ENCODE peak calls at places on chromosomes 16 and 17, in seven cellular contexts. P is activated CD8-positive, alpha-beta memory T cell treated with anti-CD3 and anti-CD28 coated beads, Interleukin-2, amount 10 ng/mL, durations not matched to agents 7 days and 5 days; S is neural crest cell; R is fibroblast of lung; X is HTR-8/SVneo; V is C1 segment of cervical spinal cord; B is progenitor cell of endocrine pancreas. J is an unnamed sample.

GRCh38 chr17:9270921-9271320 is 249.6 kb downstream of the NTN1 start:
- DNase-seq in B (no peak), V (no peak), R (no peak), S (no peak), P (no peak), X (no peak), J (peak)

GRCh38 chr16:79076039-79076767 is 524.3 kb downstream of the MAF start:
- DNase-seq in R (no peak), V (no peak), X (no peak), S (no peak), B (no peak), P (peak), J (no peak)

GRCh38 chr17:42045719-42046118 is 4.7 kb downstream of the C17orf113 start:
- DNase-seq in S (no peak), P (no peak), B (no peak), X (no peak), R (no peak), V (no peak), J (no peak)

GRCh38 chr17:50165867-50166517 is at the start of gene SGCA:
- DNase-seq in S (no peak), R (no peak), P (no peak), X (no peak), B (no peak), V (no peak), J (no peak)

GRCh38 chr16:58474296-58474695 is 25.6 kb upstream of the NDRG4 start:
- DNase-seq in P (no peak), V (no peak), B (no peak), S (no peak), X (no peak), R (no peak), J (no peak)

GRCh38 chr17:43983515-43984411 is 20.7 kb upstream of the NAGS start:
- DNase-seq in B (peak), X (no peak), V (no peak), R (no peak), P (no peak), S (peak), J (no peak)

GRCh38 chr17:34584805-34585416 is 5.5 kb downstream of the TMEM132E start:
- DNase-seq in R (peak), S (no peak), V (no peak), P (no peak), X (peak), B (no peak), J (peak)

GRCh38 chr16:90028985-90029384 is 9.7 kb upstream of the DBNDD1 start:
- DNase-seq in V (no peak), X (no peak), S (no peak), B (no peak), R (no peak), P (no peak), J (no peak)

GRCh38 chr17:44417553-44417952 is 28.1 kb upstream of the ITGA2B start:
- DNase-seq in S (no peak), B (no peak), R (peak), V (no peak), X (no peak), P (no peak), J (peak)

GRCh38 chr17:75103601-75104554 is 5.9 kb upstream of the ARMC7 start:
- DNase-seq in S (no peak), R (no peak), P (no peak), B (no peak), V (no peak), X (no peak), J (no peak)

GRCh38 chr16:20873331-20873730 is 26.8 kb downstream of the DCUN1D3 start:
- DNase-seq in R (no peak), V (no peak), S (no peak), B (no peak), X (no peak), P (no peak), J (no peak)

J was measured in trophoblast cell.